ENCODE peak calls at places on chromosomes 11 and 22, in seven cellular contexts. L is astrocyte of the spinal cord; Y is activated CD8-positive, alpha-beta T cell treated with anti-CD3 and anti-CD28 coated beads for 36 hours; G is ELR; K is T47D; A is endothelial cell; S is T-cell. W is an unnamed sample.

GRCh38 chr22:45597460-45598192 is 74.0 kb upstream of the ATXN10 start:
- DNase-seq in S (no peak), L (no peak), K (peak; percentile 85), A (no peak), Y (no peak), G (no peak), W (no peak)

GRCh38 chr22:44597616-44598015 is 99.6 kb upstream of the RTL6 start:
- DNase-seq in A (no peak), Y (no peak), L (no peak), K (no peak), G (no peak), S (no peak), W (no peak)

GRCh38 chr11:65650547-65651338 is 12.0 kb downstream of the RELA start:
- DNase-seq in A (no peak), L (no peak), Y (no peak), K (peak; percentile 93), G (no peak), S (no peak), W (no peak)

GRCh38 chr11:85712953-85713352 is 27.0 kb upstream of the CCDC89 start:
- DNase-seq in G (no peak), K (no peak), A (no peak), L (no peak), Y (no peak), S (no peak), W (no peak)

GRCh38 chr11:1208361-1209261 is 14.3 kb upstream of the MUC5B start:
- DNase-seq in G (no peak), S (no peak), Y (no peak), K (no peak), L (no peak), A (no peak), W (no peak)

GRCh38 chr22:35838849-35839646 is 121.4 kb downstream of the APOL5 start:
- DNase-seq in S (no peak), A (no peak), L (peak; percentile 79), Y (peak; percentile 6), K (peak; percentile 50), G (peak; percentile 82), W (no peak)

GRCh38 chr22:41531422-41531727 is 12.9 kb downstream of the POLR3H start:
- DNase-seq in K (no peak), A (no peak), Y (no peak), S (no peak), G (no peak), L (no peak), W (no peak)

GRCh38 chr11:108199446-108200321 is 22.8 kb downstream of the NPAT start:
- DNase-seq in A (no peak), K (peak; percentile 13), G (peak; percentile 32), Y (peak; percentile 92), L (peak; percentile 56), S (peak; percentile 16), W (peak; percentile 75)

GRCh38 chr11:25357133-25357532 is 860.3 kb downstream of the LUZP2 start:
- DNase-seq in G (no peak), L (no peak), K (no peak), S (no peak), Y (no peak), A (no peak), W (no peak)

GRCh38 chr11:19903620-19904069 is 191.0 kb downstream of the NAV2 start:
- DNase-seq in K (peak; percentile 83), L (peak; percentile 81), Y (peak; percentile 76), A (peak; percentile 85), S (peak; percentile 8), G (peak; percentile 81), W (no peak)

GRCh38 chr11:118002010-118002540 is 15.9 kb downstream of the IL10RA start:
- DNase-seq in A (no peak), Y (peak; percentile 85), S (no peak), L (no peak), K (no peak), G (no peak), W (peak; percentile 95)

GRCh38 chr11:28860898-28861297 is 752.7 kb downstream of the METTL15 start:
- DNase-seq in K (no peak), S (no peak), G (peak; percentile 66), A (no peak), L (peak; percentile 65), Y (no peak), W (no peak)

GRCh38 chr11:113871331-113871730 is 4.0 kb downstream of the USP28 start:
- DNase-seq in G (no peak), A (no peak), S (no peak), L (no peak), K (no peak), Y (no peak), W (no peak)

GRCh38 chr11:59173080-59173963 is 1.4 kb downstream of the DTX4 start:
- DNase-seq in A (peak; percentile 58), S (no peak), K (no peak), G (peak; percentile 30), Y (no peak), L (no peak), W (no peak)

GRCh38 chr11:35740061-35740824 is 77.7 kb downstream of the TRIM44 start:
- DNase-seq in L (peak; percentile 36), K (no peak), G (no peak), Y (no peak), A (no peak), S (no peak), W (no peak)

W was measured in CD4-positive, CD25-positive, alpha-beta regulatory T cell.